ENCODE peak calls at places on chromosomes 1 and 21, in four cellular contexts. Q is PC-3, O is astrocyte, M is hepatocyte. Z is an unnamed sample.

GRCh38 chr1:25642710-25643109 is 26.1 kb downstream of the MAN1C1 start:
- DNase-seq in O (peak; percentile 39), Q (no peak), M (no peak), Z (peak; percentile 86)

GRCh38 chr1:14827870-14828269 is 229.4 kb downstream of the KAZN start:
- DNase-seq in Q (no peak), M (no peak), O (no peak), Z (no peak)

GRCh38 chr1:113871597-113872113 is at the start of gene PTPN22:
- DNase-seq in M (no peak), Q (peak; percentile 57), O (peak; percentile 91), Z (peak; percentile 58)

GRCh38 chr1:207605444-207606361 is 39.2 kb upstream of the CR1L start:
- DNase-seq in Q (peak; percentile 31), M (no peak), O (no peak), Z (no peak)

GRCh38 chr1:10519016-10519417 is 44.3 kb downstream of the PEX14 start:
- DNase-seq in O (no peak), M (peak; percentile 19), Q (no peak), Z (no peak)

GRCh38 chr1:202709276-202710041 is 795 bp downstream of the SYT2 start:
- DNase-seq in O (no peak), M (peak; percentile 31), Q (no peak), Z (no peak)

GRCh38 chr1:229408458-229409037 is 25.3 kb downstream of the ACTA1 start:
- DNase-seq in Q (peak; percentile 37), M (peak; percentile 33), O (no peak), Z (no peak)

GRCh38 chr1:106944721-106945120 is 111.8 kb upstream of the PRMT6 start:
- DNase-seq in O (no peak), Q (peak; percentile 69), M (no peak), Z (no peak)

GRCh38 chr1:2212167-2212541 is 16.0 kb upstream of the SKI start:
- DNase-seq in Q (no peak), O (no peak), M (no peak), Z (no peak)

GRCh38 chr1:27348861-27349783 is 7.3 kb downstream of the SYTL1 start:
- DNase-seq in O (no peak), Q (peak; percentile 90), M (peak; percentile 81), Z (peak; percentile 60)

GRCh38 chr1:201511925-201512539 is 5.1 kb upstream of the CSRP1 start:
- DNase-seq in Q (peak; percentile 16), O (no peak), M (peak; percentile 46), Z (peak; percentile 59)

GRCh38 chr1:208227366-208227765 is 16.8 kb downstream of the PLXNA2 start:
- DNase-seq in Q (no peak), M (no peak), O (no peak), Z (no peak)

GRCh38 chr21:42407476-42407875 is 3.8 kb downstream of the UBASH3A start:
- DNase-seq in M (no peak), O (no peak), Q (no peak), Z (no peak)

GRCh38 chr1:206955476-206956312 is 9.4 kb upstream of the PIGR start:
- DNase-seq in Q (no peak), M (peak; percentile 68), O (no peak), Z (no peak)

GRCh38 chr1:214018605-214019268 is 31.0 kb downstream of the PROX1 start:
- DNase-seq in M (no peak), Q (no peak), O (no peak), Z (peak; percentile 89)

GRCh38 chr1:1470626-1471388 is 758 bp upstream of the ATAD3B start:
- DNase-seq in M (peak; percentile 28), Q (peak; percentile 56), O (peak; percentile 2), Z (peak; percentile 31)

GRCh38 chr21:26570203-26570602 is 2.9 kb downstream of the CYYR1 start:
- DNase-seq in O (no peak), Q (no peak), M (no peak), Z (no peak)

GRCh38 chr1:239539856-239540255 is 153.5 kb downstream of the CHRM3 start:
- DNase-seq in M (no peak), Q (no peak), O (no peak), Z (no peak)

GRCh38 chr1:156809281-156809680 is 7.4 kb downstream of the SH2D2A start:
- DNase-seq in O (no peak), M (no peak), Q (no peak), Z (no peak)

GRCh38 chr1:147167361-147167760 is 4.9 kb downstream of the PRKAB2 start:
- DNase-seq in Q (peak; percentile 97), O (peak; percentile 98), M (peak; percentile 63), Z (no peak)

GRCh38 chr1:19901653-19902052 is 19.5 kb downstream of the OTUD3 start:
- DNase-seq in O (no peak), Q (no peak), M (no peak), Z (no peak)
- H3K36me3 ChIP-seq in O (peaks cover 34% of the 10 kb centered on the region), Q (peaks cover 70% of the 10 kb centered on the region), M (peaks cover 3% of the 10 kb centered on the region), Z (no peaks in the 10 kb centered on the region)

DNA sequence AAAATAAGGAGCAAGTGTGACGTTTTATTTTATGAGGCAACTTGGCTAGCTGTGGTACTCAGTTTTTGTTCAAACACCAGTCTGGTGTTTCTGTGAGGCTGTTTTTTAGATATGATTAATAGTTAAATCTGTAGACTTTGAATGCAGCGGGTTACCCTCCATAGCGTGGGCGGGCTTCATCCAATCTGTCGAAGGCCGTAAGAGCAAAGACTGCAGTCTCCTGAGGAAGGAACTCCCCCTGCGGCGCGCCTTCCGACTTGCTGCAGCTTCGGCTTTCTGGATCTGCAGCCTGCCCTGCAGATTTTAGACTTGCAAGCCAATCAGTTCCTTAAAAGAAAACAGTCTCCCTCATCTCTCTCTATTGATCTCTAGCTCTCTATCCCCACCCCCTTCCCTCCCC is 4.2 kb upstream of the ZNF496 start:
- DNase-seq in Q (no peak), O (no peak), M (no peak), Z (no peak)
- H3K4me2 ChIP-seq in Q (no peak overlapping the region), O (no peak overlapping the region), M (no peak overlapping the region), Z (no peak overlapping the region)

DNA sequence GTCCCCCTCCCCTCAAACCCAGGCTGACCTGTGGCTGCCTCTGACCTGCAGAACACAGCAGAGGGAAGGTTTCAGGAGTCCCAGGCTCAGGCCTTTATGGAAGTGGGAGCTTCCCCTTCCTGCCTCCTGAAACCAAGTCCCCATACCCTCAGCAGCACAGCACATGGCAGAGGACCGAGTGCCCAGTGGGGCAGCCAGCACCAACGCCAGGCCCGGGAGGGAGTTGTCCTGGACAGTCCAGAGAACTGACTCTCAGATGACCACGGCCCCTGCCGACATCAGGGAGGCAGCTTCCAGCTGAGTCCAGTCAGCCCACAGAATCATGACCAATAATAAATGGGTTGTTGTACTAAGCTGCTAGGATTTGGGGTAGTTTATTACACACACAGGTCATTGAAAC is 79.6 kb upstream of the ERG start:
- DNase-seq in M (no peak), Q (no peak), O (no peak), Z (no peak)
- H3K36me3 ChIP-seq in M (no peaks in the 10 kb centered on the region), Q (no peaks in the 10 kb centered on the region), O (no peaks in the 10 kb centered on the region), Z (no peaks in the 10 kb centered on the region)

DNA sequence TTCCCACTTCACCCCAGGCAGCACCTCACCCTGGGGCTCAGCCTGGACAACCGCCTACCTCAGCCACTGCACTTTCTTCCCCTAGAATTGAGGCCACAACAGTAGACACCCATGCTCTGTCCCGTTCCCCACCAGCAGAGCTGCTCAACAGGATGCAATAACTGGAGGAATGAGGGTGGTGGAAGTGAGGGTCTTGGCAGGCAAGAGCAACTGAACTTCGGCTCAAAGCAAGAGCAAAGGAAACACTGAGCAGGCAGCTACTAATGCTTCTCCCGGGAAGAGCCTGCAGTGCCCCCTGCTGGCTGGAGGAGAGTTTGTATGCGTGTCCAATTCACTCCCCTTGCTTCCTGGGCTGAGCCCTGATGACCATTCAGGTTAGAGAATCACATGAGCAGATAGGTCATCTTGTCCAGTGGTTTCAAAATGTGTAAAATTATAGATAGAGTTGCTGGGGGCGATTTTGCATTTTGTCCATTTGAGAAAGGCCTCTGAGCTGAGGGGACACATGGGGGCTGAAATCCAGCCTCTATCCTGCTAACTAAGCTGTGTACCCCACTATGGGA is 13.9 kb downstream of the NT5C1A start:
- DNase-seq in O (peak; percentile 24), M (peak; percentile 82), Q (peak; percentile 79), Z (peak; percentile 78)
- H3K4me2 ChIP-seq in O (no peak overlapping the region), M (no peak overlapping the region), Q (peak overlapping the region; percentile 65), Z (peak overlapping the region; percentile 79)

GRCh38 chr1:235669277-235669676 is 19.7 kb upstream of the GNG4 start:
- DNase-seq in Q (no peak), O (no peak), M (no peak), Z (no peak)
- H3K36me3 ChIP-seq in Q (peaks cover 39% of the 10 kb centered on the region), O (no peaks in the 10 kb centered on the region), M (no peaks in the 10 kb centered on the region), Z (no peaks in the 10 kb centered on the region)

DNA sequence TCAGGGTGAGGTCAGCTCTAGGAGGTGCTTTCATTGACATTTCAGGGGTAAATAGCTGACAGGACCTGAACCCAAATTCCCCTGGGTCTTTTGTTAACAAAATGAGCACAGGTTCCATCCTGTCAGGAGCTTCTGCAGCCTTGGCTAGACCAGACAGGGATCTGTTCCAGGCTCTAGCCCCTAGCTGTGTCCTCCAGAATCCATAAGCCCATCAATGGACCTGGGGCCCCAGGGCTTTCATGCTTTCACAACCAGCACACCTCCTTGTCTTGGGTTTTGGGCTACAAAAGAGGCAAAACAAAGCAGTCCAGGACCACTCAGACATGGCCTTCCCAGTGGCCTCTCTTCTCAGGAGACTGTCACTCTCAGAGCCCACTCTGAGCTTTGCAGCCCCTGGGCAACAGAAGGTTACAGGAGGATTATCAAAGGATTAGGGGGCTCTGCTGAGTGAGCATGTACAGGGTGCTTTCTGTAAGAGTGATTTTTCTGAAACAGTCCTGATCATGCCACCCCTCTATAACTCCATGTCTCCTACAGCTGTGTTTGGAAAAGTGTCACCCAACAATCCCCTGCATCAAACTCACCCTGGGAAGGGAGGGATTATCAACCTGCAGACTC is 67.6 kb upstream of the GCLM start:
- DNase-seq in Q (no peak), O (no peak), M (no peak), Z (no peak)
- H3K4me2 ChIP-seq in Q (peak overlapping the region; percentile 16), O (peak overlapping the region; percentile 55), M (peak overlapping the region; percentile 1), Z (no peak overlapping the region)

GRCh38 chr1:153688283-153688682 is 9.8 kb downstream of the NPR1 start:
- DNase-seq in M (no peak), O (no peak), Q (no peak), Z (no peak)
- H3K36me3 ChIP-seq in M (no peaks in the 10 kb centered on the region), O (no peaks in the 10 kb centered on the region), Q (no peaks in the 10 kb centered on the region), Z (no peaks in the 10 kb centered on the region)

DNA sequence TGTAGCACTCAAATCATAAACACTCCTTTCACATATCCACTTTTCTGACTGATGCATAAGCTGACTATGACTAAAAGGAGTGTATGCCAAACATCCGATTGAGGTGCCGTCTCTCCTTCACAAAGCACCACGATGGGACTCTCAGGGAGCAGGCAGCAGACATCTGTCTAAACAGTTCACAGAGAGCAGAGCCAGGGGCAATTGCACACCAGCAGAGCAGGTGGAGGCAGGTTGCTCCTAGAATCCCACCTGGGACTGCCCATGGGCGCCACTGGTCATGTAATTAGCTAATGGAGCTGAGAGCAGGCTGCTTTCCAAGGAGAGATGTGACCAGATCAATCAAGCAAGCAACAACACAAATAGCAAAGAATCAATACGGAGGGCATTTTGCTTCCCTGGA is 30.5 kb upstream of the COA6 start:
- DNase-seq in O (no peak), M (no peak), Q (no peak), Z (no peak)
- H3K4me2 ChIP-seq in O (no peak overlapping the region), M (no peak overlapping the region), Q (no peak overlapping the region), Z (no peak overlapping the region)

GRCh38 chr1:45512641-45513054 is 9.0 kb downstream of the PRDX1 start:
- DNase-seq in Q (peak; percentile 79), M (peak; percentile 83), O (peak; percentile 44), Z (peak; percentile 64)
- H3K36me3 ChIP-seq in Q (peaks cover 72% of the 10 kb centered on the region), M (no peaks in the 10 kb centered on the region), O (peaks cover 65% of the 10 kb centered on the region), Z (peaks cover 29% of the 10 kb centered on the region)